ENCODE peak calls at places on chromosomes 1 and 21, in seven cellular contexts. T, Q, Y, P, J, M and F are unnamed samples.

GRCh38 chr1:161054232-161054631 is 8.5 kb upstream of the USF1 start:
- DNase-seq in T (no peak), Q (no peak), Y (no peak), P (no peak), J (no peak), M (no peak), F (no peak)

GRCh38 chr1:31013187-31013864 is 52.2 kb downstream of the PUM1 start:
- DNase-seq in T (no peak), Q (no peak), Y (peak), P (no peak), J (no peak), M (peak), F (peak)

GRCh38 chr1:203475012-203475981 is at the start of gene PRELP:
- DNase-seq in T (no peak), Q (no peak), Y (no peak), P (no peak), J (no peak), M (peak), F (no peak)

GRCh38 chr1:11026052-11026451 is 13.6 kb downstream of the TARDBP start:
- DNase-seq in T (no peak), Q (no peak), Y (no peak), P (no peak), J (no peak), M (no peak), F (no peak)

GRCh38 chr1:6392880-6393399 is 627 bp downstream of the ACOT7 start:
- DNase-seq in T (no peak), Q (no peak), Y (no peak), P (no peak), J (no peak), M (peak), F (no peak)

GRCh38 chr1:82567308-82567707 is 766.6 kb downstream of the ADGRL2 start:
- DNase-seq in T (no peak), Q (no peak), Y (no peak), P (no peak), J (no peak), M (no peak), F (no peak)

GRCh38 chr21:36830041-36830440 is 131.1 kb downstream of the SIM2 start:
- DNase-seq in T (no peak), Q (no peak), Y (no peak), P (no peak), J (no peak), M (no peak), F (no peak)

GRCh38 chr1:224358288-224358687 is 1.6 kb downstream of the CNIH4 start:
- DNase-seq in T (no peak), Q (no peak), Y (no peak), P (no peak), J (no peak), M (no peak), F (no peak)

GRCh38 chr1:94806451-94806861 is 13.7 kb upstream of the SLC44A3 start:
- DNase-seq in T (no peak), Q (no peak), Y (no peak), P (no peak), J (no peak), M (peak), F (peak)

GRCh38 chr1:44368471-44369151 is 13.6 kb upstream of the ERI3 start:
- DNase-seq in T (no peak), Q (no peak), Y (no peak), P (no peak), J (no peak), M (no peak), F (no peak)

GRCh38 chr1:212822956-212823355 is 24.5 kb downstream of the SPATA45 start:
- DNase-seq in T (no peak), Q (no peak), Y (no peak), P (no peak), J (no peak), M (no peak), F (no peak)

GRCh38 chr1:235275836-235276235 is 52.1 kb downstream of the ARID4B start:
- DNase-seq in T (no peak), Q (no peak), Y (peak), P (no peak), J (no peak), M (no peak), F (no peak)

GRCh38 chr1:95888877-95889799 is 655.1 kb downstream of the RWDD3 start:
- DNase-seq in T (no peak), Q (no peak), Y (no peak), P (no peak), J (no peak), M (no peak), F (peak)

GRCh38 chr1:93600663-93601062 is 81.0 kb downstream of the BCAR3 start:
- DNase-seq in T (no peak), Q (no peak), Y (no peak), P (no peak), J (no peak), M (no peak), F (no peak)

GRCh38 chr1:185244015-185244747 is 72.9 kb downstream of the IVNS1ABP start:
- DNase-seq in T (no peak), Q (no peak), Y (no peak), P (no peak), J (peak), M (peak), F (peak)

GRCh38 chr21:20882462-20883415 is 115.5 kb upstream of the NCAM2 start:
- DNase-seq in T (no peak), Q (peak), Y (peak), P (peak), J (peak), M (peak), F (peak)

GRCh38 chr1:93615201-93616150 is 66.2 kb downstream of the BCAR3 start:
- DNase-seq in T (no peak), Q (no peak), Y (peak), P (no peak), J (peak), M (peak), F (peak)

GRCh38 chr1:247517795-247518612 is 18.2 kb downstream of the OR2C3 start:
- DNase-seq in T (no peak), Q (no peak), Y (no peak), P (no peak), J (no peak), M (no peak), F (no peak)

GRCh38 chr21:17795084-17796036 is 23.8 kb downstream of the C21orf91 start:
- DNase-seq in T (no peak), Q (no peak), Y (no peak), P (no peak), J (no peak), M (no peak), F (no peak)

GRCh38 chr1:22453181-22453580 is 1.5 kb downstream of the ZBTB40 start:
- DNase-seq in T (no peak), Q (no peak), Y (no peak), P (no peak), J (no peak), M (no peak), F (no peak)
- H3K4me3 ChIP-seq in T (peak), Q (no peak), Y (no peak), P (no peak), J (no peak), M (peak), F (no peak)

GRCh38 chr21:16070207-16070651 is 340.4 kb downstream of the USP25 start:
- DNase-seq in T (no peak), Q (no peak), Y (no peak), P (no peak), J (no peak), M (peak), F (no peak)
- H3K4me3 ChIP-seq in T (no peak), Q (no peak), Y (no peak), P (no peak), J (no peak), M (peak), F (no peak)

DNA sequence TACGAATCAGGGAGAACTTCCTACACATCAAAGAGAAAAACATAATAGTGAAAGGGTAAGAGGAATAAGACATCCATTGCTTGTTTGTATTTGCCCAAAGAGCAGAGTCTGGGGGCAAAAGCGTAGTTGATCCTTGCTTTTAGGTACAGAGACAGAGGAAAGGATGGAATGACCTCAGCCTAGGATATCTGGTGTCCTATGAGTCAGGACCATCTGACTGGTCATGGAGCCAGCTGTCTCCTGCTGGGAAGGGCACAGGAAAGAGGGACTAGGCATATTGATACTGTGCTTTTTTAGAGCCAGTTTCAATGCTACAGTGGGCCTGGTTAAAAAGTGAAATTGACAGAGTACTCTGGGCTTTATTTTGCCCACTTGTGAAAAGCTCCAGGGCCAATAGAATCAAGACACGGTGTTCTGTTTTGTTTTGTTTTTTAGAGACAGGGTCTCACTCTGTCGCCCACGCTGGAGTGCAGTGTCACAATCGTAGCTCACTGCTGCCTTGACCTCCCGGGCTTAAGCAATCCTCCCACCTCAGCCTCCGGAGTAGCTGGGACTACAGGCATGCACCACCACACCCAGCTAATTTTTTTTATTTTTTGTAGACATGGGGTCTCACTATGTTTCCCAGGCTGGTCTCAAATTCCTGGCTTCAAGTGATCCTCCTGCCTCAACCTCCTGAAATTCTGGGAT is 3.2 kb downstream of the PLEKHO1 start:
- DNase-seq in T (no peak), Q (no peak), Y (no peak), P (peak), J (peak), M (peak), F (peak)
- H3K4me3 ChIP-seq in T (no peak), Q (no peak), Y (no peak), P (no peak), J (peak), M (peak), F (no peak)

DNA sequence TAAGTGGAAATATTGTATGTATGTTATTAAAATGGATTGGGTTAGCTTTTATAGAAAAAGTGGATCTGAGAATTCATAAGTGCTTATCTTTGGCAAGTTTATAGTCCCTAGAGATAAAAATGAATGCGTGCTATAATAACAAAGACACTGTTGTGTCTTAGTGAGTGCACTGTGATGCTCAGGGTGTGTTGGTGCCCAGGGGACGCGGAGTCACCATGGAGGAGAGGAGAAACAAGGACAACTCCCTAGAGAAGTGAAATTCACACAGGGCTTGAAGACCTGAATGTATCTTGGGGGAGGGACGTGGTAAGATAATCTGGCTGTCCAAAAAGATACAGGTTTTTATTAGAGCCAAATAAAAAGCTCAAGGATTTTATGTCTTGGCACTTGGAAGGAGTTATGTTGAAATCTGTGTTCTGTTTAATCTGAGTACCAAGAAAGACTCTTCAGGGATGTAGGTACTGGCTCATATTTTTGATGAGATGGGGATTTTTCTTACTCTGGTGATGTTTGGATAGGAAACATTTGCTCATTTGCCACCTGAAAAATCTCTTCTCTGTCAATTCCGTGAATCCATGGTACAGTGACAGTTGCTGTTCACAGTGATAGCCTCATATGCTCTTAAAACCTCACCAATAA is 9.6 kb downstream of the SMYD2 start:
- DNase-seq in T (no peak), Q (no peak), Y (no peak), P (no peak), J (no peak), M (no peak), F (no peak)
- H3K4me3 ChIP-seq in T (no peak), Q (no peak), Y (no peak), P (no peak), J (no peak), M (no peak), F (no peak)

GRCh38 chr1:3681231-3681897 is 29.0 kb downstream of the TP73 start:
- DNase-seq in T (no peak), Q (no peak), Y (no peak), P (no peak), J (no peak), M (no peak), F (no peak)

GRCh38 chr1:3679098-3679555 is 26.8 kb downstream of the TP73 start:
- DNase-seq in T (no peak), Q (no peak), Y (peak), P (no peak), J (no peak), M (no peak), F (no peak)

GRCh38 chr1:3681898-3682806 is 29.8 kb downstream of the TP73 start:
- DNase-seq in T (no peak), Q (no peak), Y (no peak), P (no peak), J (no peak), M (no peak), F (no peak)

GRCh38 chr1:3679799-3680453 is 27.6 kb downstream of the TP73 start:
- DNase-seq in T (no peak), Q (no peak), Y (no peak), P (no peak), J (no peak), M (no peak), F (no peak)

DNA sequence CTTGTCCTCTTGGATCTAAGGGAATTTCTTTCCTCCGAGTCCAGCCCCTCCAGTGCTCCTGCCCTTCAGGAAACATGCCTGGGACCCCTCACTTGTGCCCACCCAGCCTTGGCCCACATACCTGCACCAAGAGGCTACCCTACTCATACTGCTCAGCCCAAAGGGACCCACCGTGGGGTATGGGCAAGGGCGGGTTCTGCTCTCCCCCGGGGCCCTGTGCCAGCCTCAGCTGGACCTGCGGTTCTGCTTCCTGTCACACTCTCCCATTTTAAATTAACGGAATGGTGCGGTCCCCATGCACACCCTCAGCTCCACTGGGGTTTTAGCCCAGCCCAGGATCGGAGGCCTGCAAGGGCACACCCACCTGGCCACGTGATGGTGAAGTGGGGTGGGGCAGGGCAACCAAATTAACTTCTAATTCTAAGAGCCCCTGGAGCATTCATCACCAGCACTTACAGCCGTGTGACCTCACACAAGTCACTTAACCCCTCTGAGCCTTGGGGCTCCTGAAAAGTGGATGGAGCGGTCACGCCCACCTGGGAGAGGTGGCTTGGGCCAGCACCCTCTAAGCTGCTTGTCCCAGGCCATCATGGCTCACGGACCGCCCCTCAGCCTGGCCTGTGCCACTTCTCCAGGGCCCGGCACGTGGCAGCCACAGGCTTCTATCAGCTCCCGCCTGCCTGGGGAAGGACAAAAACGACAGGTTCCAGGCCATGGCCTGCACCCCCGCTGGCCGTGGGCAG is 28.3 kb downstream of the TP73 start:
- DNase-seq in T (no peak), Q (no peak), Y (peak), P (no peak), J (no peak), M (no peak), F (no peak)
- H3K4me3 ChIP-seq in T (no peak), Q (no peak), Y (no peak), P (no peak), J (no peak), M (no peak), F (no peak)

GRCh38 chr1:218498061-218498938 is 153.2 kb downstream of the TGFB2 start:
- DNase-seq in T (no peak), Q (no peak), Y (no peak), P (no peak), J (peak), M (peak), F (peak)
- H3K4me3 ChIP-seq in T (no peak), Q (no peak), Y (no peak), P (no peak), J (peak), M (peak), F (peak)

GRCh38 chr1:154019280-154019679 is 28.7 kb downstream of the RPS27 start:
- DNase-seq in T (no peak), Q (no peak), Y (no peak), P (no peak), J (no peak), M (no peak), F (no peak)

GRCh38 chr1:154014154-154014910 is 23.8 kb downstream of the RPS27 start:
- DNase-seq in T (no peak), Q (no peak), Y (no peak), P (peak), J (peak), M (peak), F (no peak)

DNA sequence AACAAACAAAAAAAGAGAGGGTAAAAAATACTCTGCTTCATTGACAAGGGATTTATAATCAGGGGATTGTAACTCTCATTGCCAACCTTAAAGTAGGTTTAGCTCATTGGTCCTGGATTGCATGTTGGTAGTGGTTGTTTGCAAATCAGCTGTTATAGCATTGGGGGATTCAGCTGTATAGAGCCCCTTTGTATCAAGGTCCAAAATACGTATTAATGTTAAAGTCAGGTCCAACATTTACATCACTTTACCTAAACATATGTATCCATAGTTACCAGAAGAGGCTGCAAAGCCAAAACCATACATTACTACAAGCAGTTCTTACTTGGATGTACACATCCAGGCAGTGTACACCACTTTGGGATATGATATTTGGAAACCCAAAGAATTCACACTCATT is 29.4 kb downstream of the RPS27 start:
- DNase-seq in T (no peak), Q (no peak), Y (no peak), P (no peak), J (no peak), M (no peak), F (no peak)
- H3K4me3 ChIP-seq in T (no peak), Q (no peak), Y (no peak), P (no peak), J (no peak), M (no peak), F (no peak)